ENCODE peak calls at places on chromosomes 12 and 14, in nine cellular contexts. H is posterior cingulate gyrus; J is amygdala; N is MCF 10A; B is A549; C is NCI-H2081; I is CD4-positive, CD25-positive, alpha-beta regulatory T cell; E is endothelial cell; D is fibroblast of villous mesenchyme. G is an unnamed sample.
A peak's percentile ranks its signal among the peaks of the same experiment; 100 is the strongest.

GRCh38 chr12:87038098-87038497 is 781.9 kb upstream of the MGAT4C start:
- DNase-seq in C (no peak), I (no peak), J (no peak), H (no peak), N (no peak), E (no peak), B (no peak), D (no peak), G (no peak)

GRCh38 chr12:109997393-109997792 is 1.2 kb upstream of the GIT2 start:
- DNase-seq in C (no peak), D (no peak), J (no peak), E (no peak), H (no peak), N (no peak), I (no peak), B (no peak), G (no peak)

GRCh38 chr12:93387780-93388179 is 10.1 kb downstream of the NUDT4 start:
- DNase-seq in H (no peak), C (no peak), B (no peak), I (no peak), J (no peak), E (no peak), N (no peak), D (no peak), G (no peak)

GRCh38 chr12:25518512-25518911 is 34.6 kb downstream of the LMNTD1 start:
- DNase-seq in E (no peak), H (no peak), B (no peak), D (no peak), I (no peak), N (no peak), J (no peak), C (no peak), G (no peak)

GRCh38 chr14:51547260-51547659 is 104.5 kb upstream of the FRMD6 start:
- DNase-seq in N (peak; percentile 99), E (no peak), B (peak; percentile 55), I (no peak), C (no peak), J (no peak), D (peak; percentile 99), H (no peak), G (peak; percentile 20)

GRCh38 chr14:94738097-94738496 is 31.8 kb downstream of the GSC start:
- DNase-seq in C (no peak), I (no peak), E (no peak), J (no peak), H (no peak), N (no peak), D (no peak), B (no peak), G (no peak)

GRCh38 chr12:66620703-66621102 is 58.2 kb downstream of the GRIP1 start:
- DNase-seq in H (no peak), J (no peak), D (no peak), N (no peak), E (no peak), B (no peak), C (no peak), I (no peak), G (no peak)

GRCh38 chr14:61033024-61033423 is 52.0 kb downstream of the SLC38A6 start:
- DNase-seq in C (no peak), E (no peak), H (no peak), I (no peak), J (no peak), D (no peak), N (no peak), B (no peak), G (no peak)

GRCh38 chr14:100822921-100823320 is 3.0 kb upstream of the MEG3 start:
- DNase-seq in D (peak; percentile 37), C (no peak), B (no peak), I (no peak), N (no peak), E (no peak), H (no peak), J (no peak), G (no peak)

GRCh38 chr14:64702493-64703392 is 1.5 kb upstream of the PLEKHG3 start:
- DNase-seq in D (no peak), E (peak; percentile 41), H (no peak), C (peak; percentile 86), J (no peak), N (peak; percentile 68), B (no peak), I (peak; percentile 36), G (no peak)

GRCh38 chr12:6206327-6206726 is 6.1 kb downstream of the CD9 start:
- DNase-seq in I (no peak), J (no peak), B (no peak), E (no peak), D (no peak), N (no peak), C (no peak), H (no peak), G (no peak)

GRCh38 chr14:68734231-68734732 is 58.6 kb downstream of the ZFP36L1 start:
- DNase-seq in J (no peak), B (no peak), D (no peak), E (no peak), H (no peak), I (peak; percentile 81), N (no peak), C (no peak), G (no peak)

GRCh38 chr12:89918172-89918880 is 209.7 kb upstream of the ATP2B1 start:
- DNase-seq in J (no peak), D (no peak), N (no peak), I (no peak), H (no peak), C (peak; percentile 51), E (no peak), B (no peak), G (no peak)

GRCh38 chr14:37116933-37117844 is 55.2 kb downstream of the SLC25A21 start:
- DNase-seq in D (peak; percentile 61), C (no peak), H (no peak), I (no peak), E (no peak), B (peak; percentile 40), J (no peak), N (peak; percentile 83), G (no peak)

GRCh38 chr12:91406920-91407341 is 224.3 kb upstream of the DCN start:
- DNase-seq in J (no peak), H (no peak), B (peak; percentile 20), E (no peak), I (no peak), N (peak; percentile 94), D (no peak), C (no peak), G (no peak)

GRCh38 chr12:48815281-48816110 is 2.8 kb upstream of the CACNB3 start:
- DNase-seq in E (peak; percentile 62), J (no peak), C (peak; percentile 82), B (peak; percentile 69), D (peak; percentile 84), N (peak; percentile 90), I (peak; percentile 55), H (peak; percentile 65), G (peak; percentile 62)

GRCh38 chr12:10130042-10130441 is at the start of gene CLEC7A:
- DNase-seq in C (no peak), I (peak; percentile 50), D (no peak), N (no peak), J (no peak), B (no peak), H (no peak), E (no peak), G (no peak)

GRCh38 chr12:727321-727720 is 25.1 kb upstream of the WNK1 start:
- DNase-seq in E (no peak), C (no peak), J (no peak), N (no peak), B (no peak), D (no peak), I (no peak), H (no peak), G (no peak)

GRCh38 chr12:30515351-30515750 is 180.3 kb downstream of the IPO8 start:
- DNase-seq in H (no peak), B (no peak), E (no peak), C (no peak), J (no peak), I (no peak), N (peak; percentile 3), D (peak; percentile 34), G (no peak)

GRCh38 chr14:63383776-63384367 is 65.1 kb upstream of the GPHB5 start:
- DNase-seq in N (no peak), I (peak; percentile 80), B (no peak), H (no peak), C (no peak), D (no peak), J (no peak), E (no peak), G (no peak)

GRCh38 chr12:26938660-26939185 is 453 bp downstream of the FGFR1OP2 start:
- DNase-seq in B (peak; percentile 23), E (no peak), N (no peak), H (no peak), D (no peak), C (peak; percentile 53), I (peak; percentile 56), J (no peak), G (no peak)

GRCh38 chr14:89451229-89451628 is 34.2 kb upstream of the FOXN3 start:
- DNase-seq in E (no peak), N (no peak), C (no peak), B (no peak), D (no peak), I (no peak), H (no peak), J (no peak), G (no peak)

GRCh38 chr14:104149617-104150141 is 11.3 kb downstream of the KIF26A start:
- DNase-seq in C (no peak), D (peak; percentile 51), B (no peak), N (no peak), I (no peak), E (peak; percentile 55), J (no peak), H (no peak), G (peak; percentile 87)

GRCh38 chr12:100827901-100828520 is 33.4 kb downstream of the ANO4 start:
- DNase-seq in H (no peak), E (peak; percentile 46), J (no peak), I (peak; percentile 2), C (peak; percentile 38), D (peak; percentile 39), B (peak; percentile 4), N (peak; percentile 56), G (no peak)

GRCh38 chr14:47526591-47527244 is 148.7 kb downstream of the MDGA2 start:
- DNase-seq in E (no peak), D (no peak), I (no peak), N (no peak), B (no peak), H (peak; percentile 9), J (no peak), C (no peak), G (no peak)

GRCh38 chr12:112140728-112141127 is 15.4 kb downstream of the TRAFD1 start:
- DNase-seq in B (no peak), C (no peak), N (no peak), I (no peak), D (no peak), E (no peak), J (no peak), H (no peak), G (no peak)

GRCh38 chr14:33954016-33954598 is 3.2 kb upstream of the EGLN3 start:
- DNase-seq in J (no peak), B (no peak), E (no peak), C (peak; percentile 35), H (no peak), D (no peak), N (no peak), I (no peak), G (no peak)

GRCh38 chr12:89882051-89882450 is 173.4 kb upstream of the ATP2B1 start:
- DNase-seq in C (no peak), E (no peak), D (peak; percentile 95), B (no peak), H (no peak), I (peak; percentile 32), J (no peak), N (no peak), G (no peak)

GRCh38 chr12:2294651-2295475 is 242.1 kb downstream of the CACNA1C start:
- DNase-seq in J (no peak), N (peak; percentile 68), E (no peak), B (no peak), C (no peak), H (no peak), I (no peak), D (peak; percentile 90), G (no peak)

GRCh38 chr12:5684989-5685388 is 253.1 kb downstream of the NTF3 start:
- DNase-seq in C (no peak), I (no peak), D (no peak), J (no peak), H (no peak), N (no peak), B (no peak), E (no peak), G (no peak)

GRCh38 chr14:50222061-50222613 is 9.2 kb downstream of the SOS2 start:
- DNase-seq in N (no peak), I (no peak), D (no peak), J (no peak), C (no peak), H (no peak), B (no peak), E (no peak), G (no peak)

G was measured in 8988T.